ENCODE peak calls at places on chromosomes 2 and 18, in five cellular contexts. One of them, this sample, is unnamed.

GRCh38 chr2:152532241-152532640 is 185.0 kb downstream of the PRPF40A start:
- DNase-seq in NT2/D1: no peak
- DNase-seq in HepG2: no peak
- DNase-seq in GM12878: no peak
- DNase-seq in H1: no peak
- DNase-seq in this sample: no peak

GRCh38 chr2:161077367-161078210 is 82.6 kb upstream of the TANK start:
- DNase-seq in NT2/D1: no peak
- DNase-seq in HepG2: no peak
- DNase-seq in GM12878: peak
- DNase-seq in H1: no peak
- DNase-seq in this sample: no peak

GRCh38 chr18:49527631-49528327 is 34.1 kb upstream of the LIPG start:
- DNase-seq in NT2/D1: no peak
- DNase-seq in HepG2: no peak
- DNase-seq in GM12878: no peak
- DNase-seq in H1: no peak
- DNase-seq in this sample: no peak

GRCh38 chr18:76725445-76725844 is 96.9 kb upstream of the ZNF236 start:
- DNase-seq in NT2/D1: no peak
- DNase-seq in HepG2: no peak
- DNase-seq in GM12878: no peak
- DNase-seq in H1: no peak
- DNase-seq in this sample: no peak

GRCh38 chr2:150023044-150023443 is 435.5 kb upstream of the MMADHC start:
- DNase-seq in NT2/D1: no peak
- DNase-seq in HepG2: no peak
- DNase-seq in GM12878: no peak
- DNase-seq in H1: no peak
- DNase-seq in this sample: no peak

GRCh38 chr18:13359195-13359594 is 140.6 kb downstream of the LDLRAD4 start:
- DNase-seq in NT2/D1: no peak
- DNase-seq in HepG2: no peak
- DNase-seq in GM12878: no peak
- DNase-seq in H1: no peak
- DNase-seq in this sample: no peak

GRCh38 chr2:176614049-176614448 is 344.8 kb downstream of the MTX2 start:
- DNase-seq in NT2/D1: no peak
- DNase-seq in HepG2: no peak
- DNase-seq in GM12878: no peak
- DNase-seq in H1: no peak
- DNase-seq in this sample: no peak

GRCh38 chr2:239378021-239378917 is 22.6 kb downstream of the HDAC4 start:
- DNase-seq in NT2/D1: no peak
- DNase-seq in HepG2: no peak
- DNase-seq in GM12878: no peak
- DNase-seq in H1: no peak
- DNase-seq in this sample: no peak

GRCh38 chr18:5456577-5457466 is 87.0 kb downstream of the EPB41L3 start:
- DNase-seq in NT2/D1: no peak
- DNase-seq in HepG2: peak
- DNase-seq in GM12878: no peak
- DNase-seq in H1: peak
- DNase-seq in this sample: peak

GRCh38 chr2:196479350-196479749 is 160.2 kb upstream of the CCDC150 start:
- DNase-seq in NT2/D1: no peak
- DNase-seq in HepG2: no peak
- DNase-seq in GM12878: no peak
- DNase-seq in H1: no peak
- DNase-seq in this sample: no peak

GRCh38 chr2:56014075-56014730 is 90.6 kb upstream of the EFEMP1 start:
- DNase-seq in NT2/D1: no peak
- DNase-seq in HepG2: no peak
- DNase-seq in GM12878: no peak
- DNase-seq in H1: no peak
- DNase-seq in this sample: no peak

GRCh38 chr18:8890957-8891464 is 185.7 kb downstream of the MTCL1 start:
- DNase-seq in NT2/D1: peak
- DNase-seq in HepG2: peak
- DNase-seq in GM12878: no peak
- DNase-seq in H1: no peak
- DNase-seq in this sample: peak

GRCh38 chr2:173076557-173077345 is 1.1 kb downstream of the MAP3K20 start:
- DNase-seq in NT2/D1: no peak
- DNase-seq in HepG2: no peak
- DNase-seq in GM12878: peak
- DNase-seq in H1: no peak
- DNase-seq in this sample: peak

GRCh38 chr18:77133051-77133919 is 702 bp upstream of the MBP start:
- DNase-seq in NT2/D1: no peak
- DNase-seq in HepG2: no peak
- DNase-seq in GM12878: no peak
- DNase-seq in H1: peak
- DNase-seq in this sample: no peak

GRCh38 chr2:203870942-203871341 is 3.4 kb downstream of the CTLA4 start:
- DNase-seq in NT2/D1: no peak
- DNase-seq in HepG2: no peak
- DNase-seq in GM12878: no peak
- DNase-seq in H1: no peak
- DNase-seq in this sample: no peak

GRCh38 chr2:231696004-231696367 is 12.3 kb upstream of the PTMA start:
- DNase-seq in NT2/D1: no peak
- DNase-seq in HepG2: no peak
- DNase-seq in GM12878: no peak
- DNase-seq in H1: no peak
- DNase-seq in this sample: no peak

GRCh38 chr2:181308731-181309130 is 148.5 kb upstream of the ITGA4 start:
- DNase-seq in NT2/D1: no peak
- DNase-seq in HepG2: no peak
- DNase-seq in GM12878: no peak
- DNase-seq in H1: no peak
- DNase-seq in this sample: no peak

GRCh38 chr2:71720283-71720560 is 266.9 kb downstream of the DYSF start:
- DNase-seq in NT2/D1: no peak
- DNase-seq in HepG2: no peak
- DNase-seq in GM12878: no peak
- DNase-seq in H1: no peak
- DNase-seq in this sample: no peak

GRCh38 chr18:31042068-31042390 is 513 bp downstream of the DSC3 start:
- DNase-seq in NT2/D1: no peak
- DNase-seq in HepG2: no peak
- DNase-seq in GM12878: no peak
- DNase-seq in H1: no peak
- DNase-seq in this sample: no peak

GRCh38 chr2:46439582-46439981 is 39.8 kb upstream of the TMEM247 start:
- DNase-seq in NT2/D1: no peak
- DNase-seq in HepG2: peak
- DNase-seq in GM12878: no peak
- DNase-seq in H1: no peak
- DNase-seq in this sample: no peak

GRCh38 chr2:217090024-217090473 is 230.2 kb upstream of the TNP1 start:
- DNase-seq in NT2/D1: no peak
- DNase-seq in HepG2: no peak
- DNase-seq in GM12878: peak
- DNase-seq in H1: no peak
- DNase-seq in this sample: no peak

GRCh38 chr2:101998556-101999121 is 6.9 kb downstream of the IL1R2 start:
- DNase-seq in NT2/D1: no peak
- DNase-seq in HepG2: peak
- DNase-seq in GM12878: no peak
- DNase-seq in H1: no peak
- DNase-seq in this sample: no peak

GRCh38 chr2:237515621-237516275 is 28.7 kb downstream of the MLPH start:
- DNase-seq in NT2/D1: no peak
- DNase-seq in HepG2: no peak
- DNase-seq in GM12878: no peak
- DNase-seq in H1: no peak
- DNase-seq in this sample: no peak
- TF ChIP-seq SUZ12 in NT2/D1: no peak
- TF ChIP-seq SUZ12 in HepG2: no peak
- TF ChIP-seq SUZ12 in GM12878: no peak
- TF ChIP-seq SUZ12 in H1: no peak
- TF ChIP-seq SUZ12 in this sample: no peak

GRCh38 chr2:11500702-11501303 is 33.0 kb upstream of the GREB1 start:
- DNase-seq in NT2/D1: no peak
- DNase-seq in HepG2: no peak
- DNase-seq in GM12878: peak
- DNase-seq in H1: no peak
- DNase-seq in this sample: no peak

GRCh38 chr2:11505652-11506610 is 27.9 kb upstream of the GREB1 start:
- DNase-seq in NT2/D1: no peak
- DNase-seq in HepG2: peak
- DNase-seq in GM12878: peak
- DNase-seq in H1: no peak
- DNase-seq in this sample: no peak

GRCh38 chr2:11499081-11499743 is 33.3 kb upstream of the E2F6 start:
- DNase-seq in NT2/D1: no peak
- DNase-seq in HepG2: peak
- DNase-seq in GM12878: no peak
- DNase-seq in H1: no peak
- DNase-seq in this sample: no peak

GRCh38 chr2:11503354-11503927 is 30.4 kb upstream of the GREB1 start:
- DNase-seq in NT2/D1: no peak
- DNase-seq in HepG2: no peak
- DNase-seq in GM12878: no peak
- DNase-seq in H1: no peak
- DNase-seq in this sample: no peak

GRCh38 chr2:11502740-11503292 is 31.0 kb upstream of the GREB1 start:
- DNase-seq in NT2/D1: no peak
- DNase-seq in HepG2: peak
- DNase-seq in GM12878: no peak
- DNase-seq in H1: no peak
- DNase-seq in this sample: no peak
- TF ChIP-seq SUZ12 in NT2/D1: no peak
- TF ChIP-seq SUZ12 in HepG2: no peak
- TF ChIP-seq SUZ12 in GM12878: no peak
- TF ChIP-seq SUZ12 in H1: no peak
- TF ChIP-seq SUZ12 in this sample: no peak

GRCh38 chr2:36478999-36479398 is 119.0 kb downstream of the FEZ2 start:
- DNase-seq in NT2/D1: no peak
- DNase-seq in HepG2: no peak
- DNase-seq in GM12878: no peak
- DNase-seq in H1: no peak
- DNase-seq in this sample: no peak

GRCh38 chr2:36480596-36480995 is 117.4 kb downstream of the FEZ2 start:
- DNase-seq in NT2/D1: no peak
- DNase-seq in HepG2: no peak
- DNase-seq in GM12878: no peak
- DNase-seq in H1: no peak
- DNase-seq in this sample: no peak

GRCh38 chr2:36480028-36480427 is 117.9 kb downstream of the FEZ2 start:
- DNase-seq in NT2/D1: no peak
- DNase-seq in HepG2: no peak
- DNase-seq in GM12878: no peak
- DNase-seq in H1: no peak
- DNase-seq in this sample: no peak

GRCh38 chr2:36478332-36478738 is 119.6 kb downstream of the FEZ2 start:
- DNase-seq in NT2/D1: no peak
- DNase-seq in HepG2: no peak
- DNase-seq in GM12878: no peak
- DNase-seq in H1: no peak
- DNase-seq in this sample: no peak

GRCh38 chr2:36479406-36479805 is 118.6 kb downstream of the FEZ2 start:
- DNase-seq in NT2/D1: no peak
- DNase-seq in HepG2: no peak
- DNase-seq in GM12878: no peak
- DNase-seq in H1: no peak
- DNase-seq in this sample: no peak
- TF ChIP-seq SUZ12 in NT2/D1: no peak
- TF ChIP-seq SUZ12 in HepG2: no peak
- TF ChIP-seq SUZ12 in GM12878: no peak
- TF ChIP-seq SUZ12 in H1: no peak
- TF ChIP-seq SUZ12 in this sample: no peak

GRCh38 chr2:14673351-14673875 is 40.9 kb downstream of the LRATD1 start:
- DNase-seq in NT2/D1: no peak
- DNase-seq in HepG2: no peak
- DNase-seq in GM12878: no peak
- DNase-seq in H1: no peak
- DNase-seq in this sample: no peak
- TF ChIP-seq SUZ12 in NT2/D1: no peak
- TF ChIP-seq SUZ12 in HepG2: no peak
- TF ChIP-seq SUZ12 in GM12878: no peak
- TF ChIP-seq SUZ12 in H1: no peak
- TF ChIP-seq SUZ12 in this sample: no peak

GRCh38 chr2:109060496-109060895 is 68.5 kb upstream of the SH3RF3 start:
- DNase-seq in NT2/D1: no peak
- DNase-seq in HepG2: no peak
- DNase-seq in GM12878: no peak
- DNase-seq in H1: no peak
- DNase-seq in this sample: no peak

GRCh38 chr2:109063326-109063670 is 65.7 kb upstream of the SH3RF3 start:
- DNase-seq in NT2/D1: no peak
- DNase-seq in HepG2: no peak
- DNase-seq in GM12878: no peak
- DNase-seq in H1: no peak
- DNase-seq in this sample: no peak

GRCh38 chr2:109064660-109065306 is 64.2 kb upstream of the SH3RF3 start:
- DNase-seq in NT2/D1: no peak
- DNase-seq in HepG2: peak
- DNase-seq in GM12878: no peak
- DNase-seq in H1: no peak
- DNase-seq in this sample: no peak

GRCh38 chr2:109061736-109062557 is 67.1 kb upstream of the SH3RF3 start:
- DNase-seq in NT2/D1: no peak
- DNase-seq in HepG2: no peak
- DNase-seq in GM12878: no peak
- DNase-seq in H1: no peak
- DNase-seq in this sample: no peak

GRCh38 chr2:109062558-109063325 is 66.3 kb upstream of the SH3RF3 start:
- DNase-seq in NT2/D1: no peak
- DNase-seq in HepG2: no peak
- DNase-seq in GM12878: no peak
- DNase-seq in H1: no peak
- DNase-seq in this sample: no peak
- TF ChIP-seq SUZ12 in NT2/D1: no peak
- TF ChIP-seq SUZ12 in HepG2: no peak
- TF ChIP-seq SUZ12 in GM12878: no peak
- TF ChIP-seq SUZ12 in H1: no peak
- TF ChIP-seq SUZ12 in this sample: no peak

DNA sequence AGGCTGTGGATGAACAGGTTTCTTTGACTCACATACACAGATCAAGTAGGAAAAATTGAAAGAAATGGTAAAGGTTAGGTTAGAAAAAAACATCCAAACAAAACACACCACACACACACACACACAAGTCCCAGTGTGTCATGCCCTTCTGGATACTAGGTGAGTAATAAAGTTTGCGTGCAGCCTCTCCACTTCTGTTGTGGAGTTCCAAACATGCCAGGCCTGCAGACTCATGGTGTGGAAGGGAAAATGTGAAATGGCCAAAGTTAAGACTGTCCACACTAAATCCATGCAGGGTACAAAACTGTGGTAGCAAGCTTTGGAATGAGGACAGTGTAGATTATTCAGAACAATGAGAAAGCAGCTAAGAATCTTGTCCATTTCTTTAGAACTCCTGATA is 114.6 kb downstream of the IKZF2 start:
- DNase-seq in NT2/D1: no peak
- DNase-seq in HepG2: no peak
- DNase-seq in GM12878: no peak
- DNase-seq in H1: no peak
- DNase-seq in this sample: no peak
- TF ChIP-seq SUZ12 in NT2/D1: no peak
- TF ChIP-seq SUZ12 in HepG2: no peak
- TF ChIP-seq SUZ12 in GM12878: no peak
- TF ChIP-seq SUZ12 in H1: no peak
- TF ChIP-seq SUZ12 in this sample: no peak

GRCh38 chr2:235958221-235958620 is 210.0 kb downstream of the GBX2 start:
- DNase-seq in NT2/D1: no peak
- DNase-seq in HepG2: no peak
- DNase-seq in GM12878: no peak
- DNase-seq in H1: no peak
- DNase-seq in this sample: no peak
- TF ChIP-seq SUZ12 in NT2/D1: no peak
- TF ChIP-seq SUZ12 in HepG2: no peak
- TF ChIP-seq SUZ12 in GM12878: no peak
- TF ChIP-seq SUZ12 in H1: no peak
- TF ChIP-seq SUZ12 in this sample: no peak